ENCODE peak calls at places on chromosomes 12 and 14, in seven cellular contexts. O is OCI-LY7, D is cardiac muscle cell, Q is tibial nerve, N is heart left ventricle, W is lower leg skin, I is psoas muscle. T is an unnamed sample.

GRCh38 chr12:114711689-114712152 is 27.7 kb upstream of the TBX3 start:
- DNase-seq in Q (no peak), W (no peak), I (no peak), N (no peak), O (no peak), D (no peak), T (no peak)

GRCh38 chr14:23181453-23181852 is 2.0 kb downstream of the SLC7A8 start:
- DNase-seq in I (no peak), O (no peak), W (no peak), N (no peak), Q (no peak), D (no peak), T (no peak)

GRCh38 chr12:18439541-18439940 is 178.2 kb downstream of the PIK3C2G start:
- DNase-seq in W (no peak), D (no peak), O (no peak), I (no peak), Q (no peak), N (no peak), T (no peak)

GRCh38 chr14:94571395-94571794 is 9.8 kb upstream of the SERPINA5 start:
- DNase-seq in D (no peak), O (no peak), I (no peak), W (no peak), Q (no peak), N (no peak), T (no peak)

GRCh38 chr12:66190519-66191406 is 1.7 kb downstream of the IRAK3 start:
- DNase-seq in I (no peak), W (no peak), N (no peak), O (no peak), D (no peak), Q (no peak), T (no peak)

GRCh38 chr12:19893514-19893913 is 454.2 kb downstream of the AEBP2 start:
- DNase-seq in I (no peak), O (no peak), D (no peak), N (no peak), Q (no peak), W (no peak), T (peak)

GRCh38 chr14:24909523-24910302 is 140.2 kb downstream of the STXBP6 start:
- DNase-seq in W (no peak), Q (no peak), O (no peak), D (no peak), N (no peak), I (no peak), T (no peak)

GRCh38 chr12:123055281-123055766 is 74.8 kb downstream of the ARL6IP4 start:
- DNase-seq in Q (no peak), I (no peak), N (no peak), W (no peak), D (no peak), O (no peak), T (no peak)

GRCh38 chr12:121568971-121569808 is 11.6 kb downstream of the KDM2B start:
- DNase-seq in O (no peak), W (no peak), N (peak), I (no peak), Q (no peak), D (no peak), T (no peak)

DNA sequence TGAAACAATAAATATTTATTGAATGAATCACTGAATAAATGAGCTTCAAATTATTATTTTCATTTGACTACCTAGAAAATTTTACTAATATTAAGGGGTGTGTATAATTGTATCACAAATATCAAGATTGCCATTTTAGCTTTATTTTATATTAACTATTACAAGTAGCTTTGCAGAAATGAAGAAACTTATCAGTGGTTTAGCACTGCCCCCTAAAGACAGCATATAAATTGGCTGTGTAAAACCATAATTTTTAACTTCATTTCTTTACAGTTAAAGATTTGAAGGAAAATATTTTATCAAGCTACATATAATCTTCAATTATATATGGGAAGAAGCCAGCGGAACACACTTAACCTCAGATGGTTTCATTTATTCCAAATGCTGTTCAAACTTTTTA is 11.4 kb downstream of the GARIN6 start:
- DNase-seq in I (no peak), Q (no peak), O (peak), D (no peak), W (no peak), N (no peak), T (peak)
- TF ChIP-seq CTCF in I (peak), Q (no peak), O (peak), D (no peak), W (no peak), N (peak), T (peak)

GRCh38 chr12:57835366-57836288 is 10.9 kb downstream of the CTDSP2 start:
- DNase-seq in Q (no peak), I (no peak), W (no peak), O (no peak), D (no peak), N (no peak), T (no peak)

GRCh38 chr12:57836442-57837375 is 9.8 kb downstream of the CTDSP2 start:
- DNase-seq in N (peak), Q (peak), I (peak), O (peak), W (no peak), D (peak), T (peak)

GRCh38 chr12:57838594-57839302 is 7.8 kb downstream of the CTDSP2 start:
- DNase-seq in O (peak), I (no peak), Q (no peak), N (no peak), D (no peak), W (no peak), T (peak)

GRCh38 chr12:57839996-57840395 is 6.5 kb downstream of the CTDSP2 start:
- DNase-seq in D (no peak), N (no peak), Q (no peak), O (no peak), W (no peak), I (peak), T (no peak)

GRCh38 chr12:57837779-57838562 is 8.6 kb downstream of the CTDSP2 start:
- DNase-seq in Q (no peak), O (peak), N (peak), D (peak), W (no peak), I (peak), T (peak)
- H3K4me3 ChIP-seq in Q (peak), O (peak), N (peak), D (no peak), W (no peak), I (peak), T (no peak)

DNA sequence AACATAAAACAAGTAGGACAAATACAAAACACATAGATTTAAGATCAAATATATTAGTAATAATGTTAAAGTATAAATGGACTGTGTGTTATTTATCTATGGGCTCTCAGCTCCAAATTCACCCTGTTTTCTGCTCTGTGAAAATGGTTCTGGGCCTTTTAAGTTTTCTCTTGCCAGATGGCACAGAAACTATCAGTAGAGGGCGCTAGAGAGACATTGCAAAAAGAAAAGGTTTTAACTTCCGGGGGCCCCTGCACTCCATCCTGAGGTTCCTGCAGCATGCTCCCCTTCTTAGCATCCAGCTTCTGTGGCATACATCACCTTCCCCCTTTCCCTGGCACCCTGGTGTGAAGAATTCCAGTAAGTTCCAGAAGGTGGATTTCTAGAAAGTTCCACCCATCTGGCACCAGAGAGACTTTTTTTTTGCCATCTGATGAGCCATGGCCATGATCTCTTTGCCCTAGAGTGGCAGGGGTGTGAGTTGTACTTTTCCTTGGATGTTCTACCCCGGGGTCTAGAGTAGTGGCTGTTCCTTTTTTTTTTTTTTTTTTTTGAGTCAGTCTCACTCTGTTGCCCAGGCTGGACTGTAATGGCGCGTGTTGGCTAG is 29.3 kb downstream of the ZCRB1 start:
- DNase-seq in O (peak), I (no peak), W (no peak), N (no peak), D (no peak), Q (no peak), T (peak)
- TF ChIP-seq CTCF in O (peak), I (no peak), W (no peak), N (peak), D (peak), Q (no peak), T (peak)

GRCh38 chr14:68949236-68949965 is 29.7 kb downstream of the ACTN1 start:
- DNase-seq in W (no peak), O (no peak), Q (no peak), I (no peak), N (no peak), D (peak), T (no peak)

GRCh38 chr14:68950111-68950510 is 29.0 kb downstream of the ACTN1 start:
- DNase-seq in W (no peak), Q (no peak), D (no peak), O (no peak), I (no peak), N (no peak), T (no peak)

GRCh38 chr14:68951051-68951797 is 27.9 kb downstream of the ACTN1 start:
- DNase-seq in N (peak), O (no peak), W (peak), D (no peak), I (peak), Q (peak), T (no peak)

GRCh38 chr14:68952544-68953535 is 26.3 kb downstream of the ACTN1 start:
- DNase-seq in Q (no peak), N (peak), D (peak), O (no peak), I (no peak), W (no peak), T (peak)

GRCh38 chr14:68951800-68952540 is 27.1 kb downstream of the ACTN1 start:
- DNase-seq in N (no peak), Q (no peak), W (no peak), O (no peak), I (no peak), D (no peak), T (no peak)
- H3K4me3 ChIP-seq in N (peak), Q (no peak), W (no peak), O (no peak), I (no peak), D (no peak), T (no peak)

DNA sequence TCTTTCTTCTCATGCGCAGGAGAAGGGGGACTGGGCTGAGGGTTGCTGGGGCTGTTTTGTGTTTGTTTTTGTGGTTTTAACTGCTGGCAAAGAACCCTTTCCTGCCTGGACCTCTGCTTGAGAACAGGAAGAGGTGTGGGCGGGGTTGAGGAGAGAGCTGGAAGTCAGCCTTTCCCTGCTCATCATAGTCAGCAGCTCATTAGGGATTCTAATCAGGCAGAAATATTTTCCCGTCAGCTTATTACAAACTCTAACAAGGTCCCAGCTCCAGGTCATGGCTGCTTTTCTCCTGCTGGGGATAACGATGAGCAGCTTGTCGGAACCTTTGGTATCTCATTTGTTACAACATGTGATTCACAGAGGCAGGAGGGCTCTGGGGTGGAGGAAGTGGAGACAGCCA is 184.9 kb upstream of the NRXN3 start:
- DNase-seq in N (peak), O (no peak), W (no peak), D (no peak), I (no peak), Q (no peak), T (no peak)
- TF ChIP-seq CTCF in N (no peak), O (no peak), W (no peak), D (no peak), I (no peak), Q (no peak), T (no peak)

DNA sequence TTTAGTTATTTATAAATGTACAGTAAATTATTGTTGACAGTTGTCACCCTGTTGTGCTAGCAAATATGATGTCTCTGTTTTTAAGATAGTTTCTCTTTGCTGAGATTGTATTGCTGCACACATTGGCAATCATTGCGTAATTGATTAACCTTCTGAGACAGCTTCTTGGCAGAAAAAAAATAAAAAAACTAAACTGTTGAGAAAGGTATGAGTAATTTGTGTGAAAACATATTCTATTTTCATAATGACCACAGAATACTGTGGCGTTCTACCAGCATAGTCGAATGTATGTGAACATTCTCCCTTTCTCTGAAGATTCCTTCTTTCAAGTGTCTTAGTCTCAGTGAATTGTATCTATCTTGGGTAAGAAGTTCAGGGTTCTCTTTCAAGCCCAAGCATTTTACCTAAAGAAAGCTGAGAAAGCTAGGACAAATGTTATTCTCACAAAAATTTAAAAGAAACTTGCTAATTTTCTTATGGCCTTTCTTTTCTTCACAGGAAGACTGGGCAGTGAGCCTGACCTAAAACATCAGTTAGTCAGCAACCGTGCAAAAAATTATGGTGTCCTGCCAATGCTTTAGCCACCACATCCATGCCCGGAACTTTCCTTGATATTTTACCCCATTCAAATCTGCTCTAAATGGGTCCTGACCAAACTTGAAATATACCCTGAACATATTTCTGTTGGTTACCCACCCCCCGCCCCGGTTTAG is 69.0 kb upstream of the REP15 start:
- DNase-seq in I (no peak), N (no peak), Q (no peak), W (no peak), O (no peak), D (no peak), T (peak)
- H3K4me3 ChIP-seq in I (no peak), N (no peak), Q (no peak), W (no peak), O (no peak), D (no peak), T (no peak)

DNA sequence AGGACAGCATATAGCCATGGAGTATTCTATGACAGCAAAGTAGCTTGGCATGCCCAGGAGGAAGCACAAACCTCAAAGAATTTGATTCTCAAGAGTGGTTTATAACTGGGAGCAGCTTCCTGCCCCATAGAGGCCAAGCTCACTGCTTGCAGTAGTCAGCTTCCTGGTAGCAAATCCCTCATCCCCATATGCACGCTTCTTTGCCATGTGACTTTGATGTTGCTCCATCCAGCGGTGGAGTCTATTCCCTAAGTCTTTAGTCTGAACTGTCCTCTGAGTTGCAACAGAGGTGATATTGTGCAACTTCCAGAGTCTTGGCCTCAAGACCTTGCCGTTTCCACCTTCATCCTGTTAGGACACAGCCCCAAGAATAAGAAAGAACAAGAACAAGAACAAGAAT is 996.8 kb upstream of the TMEM132C start:
- DNase-seq in D (no peak), O (no peak), I (no peak), N (no peak), W (peak), Q (no peak), T (no peak)
- TF ChIP-seq CTCF in D (no peak), O (no peak), I (no peak), N (no peak), W (no peak), Q (no peak), T (no peak)

GRCh38 chr12:16607895-16608294 is 1.9 kb upstream of the LMO3 start:
- DNase-seq in W (no peak), N (no peak), I (no peak), D (no peak), Q (no peak), O (no peak), T (no peak)

GRCh38 chr12:16606117-16606200 is at the start of gene LMO3:
- DNase-seq in I (no peak), N (no peak), W (no peak), O (no peak), D (no peak), Q (no peak), T (no peak)

GRCh38 chr12:16606201-16606849 is 363 bp upstream of the LMO3 start:
- DNase-seq in D (peak), O (peak), Q (no peak), N (no peak), I (peak), W (no peak), T (peak)

GRCh38 chr12:16605666-16606116 is 271 bp downstream of the LMO3 start:
- DNase-seq in W (no peak), I (no peak), N (no peak), Q (no peak), D (peak), O (peak), T (peak)

GRCh38 chr12:16606936-16607335 is 974 bp upstream of the LMO3 start:
- DNase-seq in I (no peak), N (no peak), Q (no peak), W (no peak), O (no peak), D (peak), T (no peak)
- H3K4me3 ChIP-seq in I (peak), N (peak), Q (peak), W (no peak), O (peak), D (peak), T (peak)

GRCh38 chr12:130748786-130749185 is 32.7 kb upstream of the RIMBP2 start:
- DNase-seq in N (no peak), D (no peak), I (no peak), Q (no peak), W (no peak), O (no peak), T (no peak)

GRCh38 chr12:130754234-130755001 is 38.3 kb upstream of the RIMBP2 start:
- DNase-seq in W (no peak), Q (no peak), I (no peak), D (no peak), O (peak), N (no peak), T (no peak)

GRCh38 chr12:130747867-130748740 is 32.0 kb upstream of the RIMBP2 start:
- DNase-seq in D (peak), O (peak), Q (peak), N (peak), W (peak), I (peak), T (peak)

DNA sequence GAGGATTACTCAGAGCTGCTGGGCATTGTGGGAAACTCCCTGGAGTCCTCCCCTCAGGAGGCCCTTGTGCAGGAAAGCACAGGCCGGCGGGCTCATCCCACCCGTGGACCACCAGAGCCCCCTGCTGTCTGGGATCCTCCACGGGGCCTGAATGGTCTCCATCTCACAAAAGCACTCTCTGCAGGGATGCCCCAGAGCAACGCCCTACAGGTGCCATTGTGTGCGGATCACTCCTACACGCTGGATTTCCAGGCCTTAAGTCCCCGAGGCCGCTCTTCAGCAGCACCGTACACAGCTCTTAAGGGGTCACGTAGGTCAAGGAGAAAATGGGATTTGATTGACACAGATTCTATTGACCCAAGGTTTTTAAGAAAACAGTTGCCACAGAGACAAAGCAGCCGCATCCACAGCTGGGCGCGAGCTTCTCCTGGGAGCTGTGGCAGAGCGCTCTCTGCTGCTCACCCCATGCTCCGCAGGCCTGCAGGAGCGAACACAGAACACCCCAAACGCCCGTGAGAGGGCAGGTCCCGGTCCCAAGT is 36.7 kb upstream of the RIMBP2 start:
- DNase-seq in Q (no peak), W (no peak), N (no peak), I (no peak), D (peak), O (no peak), T (no peak)
- TF ChIP-seq CTCF in Q (no peak), W (no peak), N (no peak), I (no peak), D (no peak), O (peak), T (no peak)